ENCODE peak calls at places on chromosome 1, in four cellular contexts. K is brain microvascular endothelial cell, H is body of pancreas, A is mammary epithelial cell. T is an unnamed sample.
A peak's percentile ranks its signal among the peaks of the same experiment; 100 is the strongest.

GRCh38 chr1:218351617-218352438 is 6.7 kb downstream of the TGFB2 start:
- DNase-seq in K (peak; percentile 80), H (no peak), A (peak; percentile 21), T (no peak)

GRCh38 chr1:198068280-198068679 is 88.5 kb upstream of the NEK7 start:
- DNase-seq in K (no peak), H (no peak), A (no peak), T (no peak)

GRCh38 chr1:43545686-43546387 is 15.2 kb downstream of the PTPRF start:
- DNase-seq in K (peak; percentile 25), H (peak; percentile 98), A (no peak), T (peak; percentile 96)

GRCh38 chr1:67970088-67970487 is 80.3 kb downstream of the DIRAS3 start:
- DNase-seq in K (peak; percentile 81), H (no peak), A (peak; percentile 95), T (no peak)

GRCh38 chr1:36086529-36087232 is 2.0 kb upstream of the ADPRS start:
- DNase-seq in K (no peak), H (no peak), A (no peak), T (no peak)

GRCh38 chr1:60547821-60548220 is 474.3 kb upstream of the C1orf87 start:
- DNase-seq in K (no peak), H (no peak), A (no peak), T (no peak)

GRCh38 chr1:15703562-15703961 is 19.4 kb downstream of the PLEKHM2 start:
- DNase-seq in K (peak; percentile 83), H (peak; percentile 62), A (peak; percentile 79), T (peak; percentile 63)

GRCh38 chr1:11518016-11518670 is 39.2 kb downstream of the DISP3 start:
- DNase-seq in K (no peak), H (no peak), A (no peak), T (peak; percentile 25)

GRCh38 chr1:55064071-55064581 is 24.8 kb downstream of the PCSK9 start:
- DNase-seq in K (no peak), H (no peak), A (no peak), T (no peak)

GRCh38 chr1:25866288-25866687 is 7.0 kb upstream of the AUNIP start:
- DNase-seq in K (no peak), H (no peak), A (no peak), T (no peak)

GRCh38 chr1:236103646-236104218 is 38.6 kb upstream of the GPR137B start:
- DNase-seq in K (peak; percentile 51), H (peak; percentile 65), A (peak; percentile 29), T (no peak)

GRCh38 chr1:27532119-27532695 is 42.2 kb upstream of the WASF2 start:
- DNase-seq in K (no peak), H (no peak), A (no peak), T (no peak)

GRCh38 chr1:45999507-45999906 is 132.9 kb downstream of the PIK3R3 start:
- DNase-seq in K (no peak), H (no peak), A (no peak), T (no peak)

GRCh38 chr1:229093546-229094336 is 177.2 kb upstream of the RAB4A start:
- DNase-seq in K (no peak), H (peak; percentile 88), A (peak; percentile 76), T (peak; percentile 36)

GRCh38 chr1:55305735-55306134 is 90.6 kb upstream of the USP24 start:
- DNase-seq in K (no peak), H (no peak), A (peak; percentile 32), T (no peak)

GRCh38 chr1:201634261-201634660 is 95.3 kb downstream of the NAV1 start:
- DNase-seq in K (no peak), H (no peak), A (no peak), T (no peak)

GRCh38 chr1:62438163-62438562 is 1.3 kb downstream of the USP1 start:
- DNase-seq in K (no peak), H (no peak), A (peak; percentile 26), T (no peak)
- H3K27ac ChIP-seq in K (no peak overlapping the region), H (no peak overlapping the region), A (peak overlapping the region; percentile 91), T (no peak overlapping the region)

GRCh38 chr1:245588250-245588649 is 433.5 kb downstream of the KIF26B start:
- DNase-seq in K (no peak), H (no peak), A (no peak), T (no peak)

GRCh38 chr1:245590726-245591125 is 435.9 kb downstream of the KIF26B start:
- DNase-seq in K (no peak), H (no peak), A (no peak), T (no peak)

GRCh38 chr1:245591346-245592082 is 436.7 kb downstream of the KIF26B start:
- DNase-seq in K (no peak), H (no peak), A (no peak), T (no peak)

GRCh38 chr1:245589221-245589620 is 434.4 kb downstream of the KIF26B start:
- DNase-seq in K (no peak), H (no peak), A (no peak), T (no peak)

GRCh38 chr1:245589827-245590421 is 435.1 kb downstream of the KIF26B start:
- DNase-seq in K (no peak), H (no peak), A (no peak), T (no peak)
- H3K27ac ChIP-seq in K (no peak overlapping the region), H (no peak overlapping the region), A (no peak overlapping the region), T (no peak overlapping the region)

DNA sequence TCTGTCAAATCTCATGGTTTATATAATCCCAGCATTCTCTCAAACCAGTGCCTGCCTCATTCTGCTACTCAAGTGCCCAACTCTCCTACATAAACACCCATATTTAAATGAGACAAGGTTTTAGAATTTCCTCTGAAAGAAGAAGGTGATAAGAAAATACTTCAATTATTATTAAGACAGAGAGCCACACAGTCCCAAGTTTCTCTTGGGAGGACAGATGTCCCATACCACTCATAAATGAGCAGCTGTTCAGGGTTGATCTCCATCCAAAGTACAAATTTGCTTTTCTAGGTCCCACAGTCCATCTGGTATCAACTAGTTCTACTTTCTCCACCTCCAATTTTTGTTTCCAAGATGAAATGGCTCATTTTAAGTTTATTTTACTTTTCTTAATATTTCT is 11.3 kb downstream of the DCAF8 start:
- DNase-seq in K (no peak), H (no peak), A (no peak), T (no peak)
- H3K27ac ChIP-seq in K (no peak overlapping the region), H (peak overlapping the region; percentile 42), A (no peak overlapping the region), T (no peak overlapping the region)

GRCh38 chr1:22502167-22502566 is 50.5 kb downstream of the ZBTB40 start:
- DNase-seq in K (no peak), H (no peak), A (no peak), T (no peak)

GRCh38 chr1:22503721-22504410 is 52.2 kb downstream of the ZBTB40 start:
- DNase-seq in K (no peak), H (no peak), A (no peak), T (no peak)

GRCh38 chr1:22496536-22497160 is 45.0 kb downstream of the ZBTB40 start:
- DNase-seq in K (no peak), H (peak; percentile 47), A (no peak), T (no peak)

GRCh38 chr1:22500476-22500875 is 48.8 kb downstream of the ZBTB40 start:
- DNase-seq in K (peak; percentile 35), H (peak; percentile 81), A (peak; percentile 67), T (peak; percentile 57)

DNA sequence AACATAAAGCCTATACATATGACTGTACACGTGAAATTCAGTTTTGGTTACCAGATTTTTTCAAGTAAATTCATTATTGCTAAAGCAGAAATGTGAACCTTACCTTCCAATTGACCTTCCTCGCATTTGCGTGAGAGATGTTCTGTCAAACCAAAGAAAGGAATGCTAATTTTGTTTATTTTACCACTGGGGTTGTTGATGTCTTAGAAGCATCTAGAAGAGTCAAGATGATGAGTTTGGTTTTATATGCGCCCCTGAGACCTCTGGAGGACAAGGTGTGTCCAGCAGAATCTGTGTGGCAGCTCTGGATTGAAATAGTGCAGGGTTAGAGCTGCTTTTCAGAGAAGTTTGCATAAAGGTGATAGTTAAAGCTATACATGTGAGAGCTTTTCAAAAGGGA is 48.4 kb downstream of the ZBTB40 start:
- DNase-seq in K (no peak), H (no peak), A (no peak), T (no peak)
- H3K27ac ChIP-seq in K (no peak overlapping the region), H (peak overlapping the region; percentile 44), A (no peak overlapping the region), T (no peak overlapping the region)

GRCh38 chr1:31787261-31787660 is 23.1 kb upstream of the ADGRB2 start:
- DNase-seq in K (no peak), H (no peak), A (no peak), T (peak; percentile 31)
- H3K27ac ChIP-seq in K (no peak overlapping the region), H (no peak overlapping the region), A (no peak overlapping the region), T (no peak overlapping the region)